ENCODE peak calls at places on chromosomes 16 and 17, in six cellular contexts. B is cardiac muscle cell, G is NCI-H2029, R is G401, U is BE2C, M is AG20443. Z is an unnamed sample.

GRCh38 chr16:87391324-87391949 is 699 bp upstream of the MAP1LC3B start:
- DNase-seq in M (no peak), R (peak), U (peak), B (no peak), G (no peak), Z (no peak)

GRCh38 chr16:3997231-3997841 is 116.8 kb upstream of the CREBBP start:
- DNase-seq in R (no peak), B (no peak), M (no peak), G (no peak), U (no peak), Z (no peak)

GRCh38 chr16:75640598-75640997 is 6.9 kb downstream of the KARS1 start:
- DNase-seq in U (no peak), R (no peak), G (no peak), B (no peak), M (no peak), Z (no peak)

GRCh38 chr17:37447641-37448040 is 41.0 kb downstream of the TADA2A start:
- DNase-seq in G (no peak), M (peak), B (no peak), R (no peak), U (no peak), Z (no peak)

GRCh38 chr16:66552288-66553143 is at the start of gene CKLF:
- DNase-seq in R (peak), B (peak), U (peak), M (peak), G (peak), Z (peak)

GRCh38 chr16:85229869-85230416 is 117.7 kb upstream of the CIBAR2 start:
- DNase-seq in U (no peak), G (no peak), R (no peak), B (no peak), M (no peak), Z (no peak)

GRCh38 chr17:1275962-1276736 is 3.3 kb upstream of the TRARG1 start:
- DNase-seq in B (peak), U (peak), M (peak), G (no peak), R (peak), Z (peak)

GRCh38 chr17:18173740-18174139 is 9.9 kb upstream of the ALKBH5 start:
- DNase-seq in U (no peak), M (no peak), B (no peak), G (no peak), R (no peak), Z (no peak)

GRCh38 chr16:12062343-12063003 is 85.9 kb downstream of the SNX29 start:
- DNase-seq in U (no peak), B (peak), M (peak), R (no peak), G (no peak), Z (no peak)

GRCh38 chr17:27276653-27277156 is 17.2 kb upstream of the WSB1 start:
- DNase-seq in B (peak), M (no peak), G (no peak), R (no peak), U (peak), Z (no peak)